ENCODE peak calls at places on chromosome 18, in eight cellular contexts. U, N, F, C, K, V, I and M are unnamed samples.

GRCh38 chr18:5097116-5097703 is 99.8 kb downstream of the AKAIN1 start:
- DNase-seq in C (no peak), V (no peak), F (no peak), I (no peak), U (no peak), N (no peak), K (no peak), M (no peak)

GRCh38 chr18:64712035-64712434 is 563.1 kb upstream of the LINC00305 start:
- DNase-seq in N (no peak), V (no peak), F (no peak), I (no peak), K (no peak), C (no peak), U (no peak), M (no peak)

GRCh38 chr18:55706893-55707292 is 118.9 kb upstream of the TCF4 start:
- DNase-seq in C (no peak), U (no peak), V (no peak), I (no peak), K (no peak), N (no peak), F (no peak), M (peak)

GRCh38 chr18:8341481-8342230 is 267.6 kb upstream of the RAB12 start:
- DNase-seq in N (no peak), I (no peak), K (peak), V (no peak), F (no peak), C (no peak), U (peak), M (peak)

GRCh38 chr18:74420491-74420890 is 36.6 kb downstream of the DIPK1C start:
- DNase-seq in I (no peak), N (no peak), U (no peak), F (no peak), C (no peak), V (no peak), K (no peak), M (no peak)

GRCh38 chr18:52422985-52423601 is 83.1 kb downstream of the DCC start:
- DNase-seq in C (no peak), U (no peak), I (no peak), F (no peak), V (no peak), N (no peak), K (no peak), M (no peak)

GRCh38 chr18:8011906-8012305 is 444.8 kb downstream of the PTPRM start:
- DNase-seq in U (no peak), K (no peak), F (no peak), V (no peak), N (no peak), I (no peak), C (no peak), M (no peak)

GRCh38 chr18:12076424-12077140 is 17.1 kb upstream of the ANKRD62 start:
- DNase-seq in N (no peak), C (peak), U (peak), V (peak), I (no peak), F (no peak), K (no peak), M (peak)

GRCh38 chr18:76445275-76445674 is 49.8 kb downstream of the ZNF516 start:
- DNase-seq in F (no peak), N (no peak), C (no peak), V (no peak), U (peak), I (no peak), K (no peak), M (peak)

GRCh38 chr18:61149786-61150185 is 183.4 kb upstream of the CDH20 start:
- DNase-seq in U (no peak), N (no peak), C (no peak), F (no peak), K (no peak), I (no peak), V (no peak), M (no peak)

GRCh38 chr18:79542876-79543750 is 136.5 kb upstream of the CTDP1 start:
- DNase-seq in U (no peak), I (no peak), F (no peak), V (no peak), N (no peak), C (no peak), K (no peak), M (no peak)

GRCh38 chr18:9604348-9604747 is 10.0 kb downstream of the PPP4R1 start:
- DNase-seq in K (no peak), U (no peak), I (no peak), C (no peak), F (no peak), V (no peak), N (no peak), M (no peak)

GRCh38 chr18:13562494-13563029 is 163.8 kb downstream of the FAM210A start:
- DNase-seq in I (no peak), K (no peak), V (no peak), N (peak), C (no peak), F (no peak), U (no peak), M (no peak)

GRCh38 chr18:71398530-71398929 is 1109.7 kb downstream of the SOCS6 start:
- DNase-seq in I (peak), C (no peak), F (no peak), N (no peak), U (no peak), K (peak), V (peak), M (no peak)

GRCh38 chr18:54947115-54947514 is 12.1 kb downstream of the CCDC68 start:
- DNase-seq in N (no peak), F (no peak), U (no peak), K (no peak), C (no peak), V (no peak), I (no peak), M (no peak)

GRCh38 chr18:6096747-6097146 is 201.4 kb upstream of the TMEM200C start:
- DNase-seq in I (no peak), V (no peak), U (no peak), C (no peak), K (no peak), F (no peak), N (no peak), M (no peak)

GRCh38 chr18:75775121-75775520 is 347.6 kb upstream of the SMIM21 start:
- DNase-seq in N (no peak), I (no peak), K (no peak), F (no peak), U (no peak), V (no peak), C (no peak), M (no peak)

GRCh38 chr18:5431836-5432575 is 111.8 kb downstream of the EPB41L3 start:
- DNase-seq in K (no peak), V (no peak), F (no peak), N (no peak), C (no peak), U (no peak), I (no peak), M (no peak)

GRCh38 chr18:61953161-61953560 is 60.4 kb upstream of the RNF152 start:
- DNase-seq in C (no peak), F (no peak), N (no peak), I (no peak), K (no peak), U (no peak), V (no peak), M (no peak)

GRCh38 chr18:61926532-61926931 is 33.7 kb upstream of the RNF152 start:
- DNase-seq in U (no peak), C (no peak), F (no peak), N (no peak), V (no peak), K (no peak), I (no peak), M (no peak)

GRCh38 chr18:69948919-69949537 is 1.4 kb upstream of the CD226 start:
- DNase-seq in V (no peak), U (no peak), K (no peak), I (no peak), F (no peak), N (peak), C (no peak), M (peak)

GRCh38 chr18:76565238-76566173 is 70.5 kb upstream of the ZNF516 start:
- DNase-seq in K (peak), U (no peak), V (peak), C (peak), F (no peak), I (peak), N (no peak), M (peak)

GRCh38 chr18:61894751-61895524 is 2.1 kb upstream of the RNF152 start:
- DNase-seq in I (no peak), F (no peak), V (no peak), N (no peak), U (peak), C (no peak), K (no peak), M (no peak)

GRCh38 chr18:23810396-23810795 is 121.1 kb downstream of the LAMA3 start:
- DNase-seq in C (no peak), I (no peak), K (no peak), F (no peak), V (no peak), N (no peak), U (no peak), M (no peak)

DNA sequence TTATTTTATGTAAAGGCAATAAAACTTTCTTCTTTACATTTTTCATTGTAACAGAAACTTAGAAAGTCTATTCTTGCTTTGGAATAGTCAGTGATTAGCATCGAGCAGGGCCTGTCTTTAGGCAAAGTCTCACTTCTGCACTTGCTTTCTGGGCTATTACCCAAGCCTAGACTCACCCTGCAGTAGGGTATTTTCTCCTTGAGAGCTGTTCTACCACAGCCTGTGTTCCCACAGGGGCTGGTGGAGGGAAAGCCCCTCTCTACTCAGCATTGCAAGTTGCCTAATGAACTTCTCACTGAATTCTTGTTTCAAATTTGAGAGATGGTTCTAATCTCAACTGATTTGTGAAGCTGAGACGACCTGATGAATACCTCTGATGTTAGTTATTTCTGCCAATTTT is 111.7 kb upstream of the KLHL14 start:
- DNase-seq in C (no peak), I (no peak), F (no peak), V (no peak), K (no peak), N (no peak), U (no peak), M (no peak)
- TF ChIP-seq RAD21 in C (no peak), I (no peak), F (no peak), V (no peak), K (no peak), N (no peak), U (no peak), M (no peak)

GRCh38 chr18:25349926-25350560 is 1.9 kb downstream of the ZNF521 start:
- DNase-seq in V (peak), C (no peak), K (no peak), I (peak), U (no peak), N (no peak), F (no peak), M (peak)
- TF ChIP-seq RAD21 in V (no peak), C (no peak), K (no peak), I (no peak), U (no peak), N (no peak), F (no peak), M (no peak)

GRCh38 chr18:48902856-48903601 is 47.7 kb downstream of the SMAD7 start:
- DNase-seq in I (no peak), C (peak), V (no peak), F (no peak), N (no peak), K (peak), U (no peak), M (peak)

GRCh38 chr18:48901145-48902022 is 49.4 kb downstream of the SMAD7 start:
- DNase-seq in C (no peak), K (no peak), I (no peak), V (no peak), U (no peak), F (no peak), N (no peak), M (no peak)

GRCh38 chr18:48904086-48904485 is 46.7 kb downstream of the SMAD7 start:
- DNase-seq in V (no peak), N (no peak), U (no peak), C (no peak), F (no peak), K (no peak), I (no peak), M (peak)

GRCh38 chr18:48900469-48900868 is 50.3 kb downstream of the SMAD7 start:
- DNase-seq in K (no peak), I (no peak), U (no peak), V (no peak), N (no peak), F (no peak), C (no peak), M (no peak)

GRCh38 chr18:48902023-48902855 is 48.5 kb downstream of the SMAD7 start:
- DNase-seq in K (peak), N (no peak), I (no peak), C (peak), F (peak), V (peak), U (peak), M (peak)
- TF ChIP-seq RAD21 in K (no peak), N (no peak), I (no peak), C (no peak), F (peak), V (no peak), U (peak), M (peak)

GRCh38 chr18:33716061-33716683 is 138.2 kb downstream of the ASXL3 start:
- DNase-seq in N (no peak), C (no peak), V (no peak), I (no peak), K (no peak), U (no peak), F (no peak), M (no peak)

GRCh38 chr18:33717339-33717738 is 139.3 kb downstream of the ASXL3 start:
- DNase-seq in C (no peak), N (no peak), I (no peak), K (no peak), V (no peak), F (no peak), U (no peak), M (no peak)

GRCh38 chr18:33720133-33720532 is 142.1 kb downstream of the ASXL3 start:
- DNase-seq in I (no peak), N (no peak), V (no peak), U (no peak), F (no peak), C (no peak), K (no peak), M (peak)
- TF ChIP-seq RAD21 in I (no peak), N (no peak), V (no peak), U (no peak), F (no peak), C (no peak), K (no peak), M (no peak)

GRCh38 chr18:45547910-45548309 is 67.4 kb upstream of the SLC14A2 start:
- DNase-seq in U (no peak), F (no peak), N (no peak), C (no peak), K (no peak), I (no peak), V (no peak), M (no peak)
- TF ChIP-seq RAD21 in U (no peak), F (no peak), N (no peak), C (no peak), K (no peak), I (no peak), V (no peak), M (no peak)

GRCh38 chr18:3463052-3463451 is 13.1 kb downstream of the TGIF1 start:
- DNase-seq in I (no peak), C (no peak), K (no peak), V (no peak), U (no peak), N (no peak), F (no peak), M (peak)

GRCh38 chr18:3468833-3469232 is 18.9 kb downstream of the TGIF1 start:
- DNase-seq in U (no peak), K (no peak), C (peak), V (no peak), I (no peak), F (no peak), N (no peak), M (no peak)

GRCh38 chr18:3466872-3467271 is 16.9 kb downstream of the TGIF1 start:
- DNase-seq in V (no peak), N (no peak), F (no peak), C (no peak), U (no peak), K (no peak), I (peak), M (no peak)

GRCh38 chr18:3468066-3468705 is 18.2 kb downstream of the TGIF1 start:
- DNase-seq in I (no peak), V (no peak), C (no peak), K (no peak), N (no peak), F (no peak), U (no peak), M (no peak)

GRCh38 chr18:3466051-3466450 is 16.1 kb downstream of the TGIF1 start:
- DNase-seq in V (no peak), U (no peak), F (no peak), N (no peak), C (no peak), I (no peak), K (no peak), M (peak)
- TF ChIP-seq RAD21 in V (no peak), U (no peak), F (no peak), N (no peak), C (no peak), I (no peak), K (no peak), M (peak)